ENCODE peak calls at places on chromosomes 3 and 15, in six cellular contexts. T, W, J, I, M and C are unnamed samples.

GRCh38 chr3:115146032-115146417 is 1.1 kb downstream of the ZBTB20 start:
- DNase-seq in J (peak; percentile 67), I (peak; percentile 55), T (peak; percentile 54), W (peak; percentile 64), M (peak; percentile 84), C (peak; percentile 50)

GRCh38 chr3:52774066-52774713 is 3.2 kb upstream of the ITIH1 start:
- DNase-seq in T (no peak), J (peak; percentile 2), M (no peak), W (no peak), I (no peak), C (no peak)

GRCh38 chr3:34012102-34012461 is 213.7 kb downstream of the PDCD6IP start:
- DNase-seq in J (no peak), M (peak; percentile 97), W (peak; percentile 76), I (no peak), T (no peak), C (no peak)

GRCh38 chr3:39531681-39532080 is 64.2 kb downstream of the MOBP start:
- DNase-seq in M (peak; percentile 90), I (no peak), T (no peak), W (peak; percentile 7), J (no peak), C (no peak)

GRCh38 chr15:50519740-50520425 is 26.6 kb downstream of the USP50 start:
- DNase-seq in M (no peak), W (peak; percentile 9), T (no peak), J (no peak), I (no peak), C (no peak)

GRCh38 chr3:195900426-195901355 is 7.7 kb downstream of the TNK2 start:
- DNase-seq in M (no peak), I (no peak), J (peak; percentile 46), W (peak; percentile 98), T (no peak), C (no peak)

GRCh38 chr15:100879046-100879445 is 585 bp upstream of the ALDH1A3 start:
- DNase-seq in M (no peak), W (no peak), I (peak; percentile 55), J (no peak), T (no peak), C (no peak)

GRCh38 chr3:58351920-58352319 is 19.2 kb downstream of the PXK start:
- DNase-seq in M (no peak), W (no peak), T (no peak), I (peak; percentile 43), J (no peak), C (peak; percentile 26)

GRCh38 chr3:188832961-188833615 is 338.7 kb upstream of the TPRG1 start:
- DNase-seq in M (peak; percentile 59), J (no peak), W (no peak), I (peak; percentile 48), T (peak; percentile 89), C (no peak)

GRCh38 chr15:63887630-63888029 is 53.9 kb upstream of the HERC1 start:
- DNase-seq in W (no peak), M (no peak), T (no peak), I (no peak), J (no peak), C (no peak)

GRCh38 chr3:194206375-194206774 is 70.4 kb downstream of the HES1 start:
- DNase-seq in W (no peak), M (peak; percentile 12), I (no peak), J (peak; percentile 50), T (no peak), C (no peak)